ENCODE peak calls at places on chromosomes 2 and 18, in nine cellular contexts. M is AG04450; R is GM12878; A is CD4-positive, alpha-beta T cell; T is transverse colon; Y is psoas muscle; I is A549; Z is WTC11; X is upper lobe of right lung. E is an unnamed sample.

GRCh38 chr2:205511221-205511620 is 171.1 kb upstream of the NRP2 start:
- DNase-seq in M (no peak), R (no peak), A (no peak), T (no peak), Y (no peak), I (no peak), Z (no peak), X (no peak), E (no peak)

GRCh38 chr2:135709992-135710391 is 31.7 kb upstream of the UBXN4 start:
- DNase-seq in M (no peak), R (no peak), A (peak; percentile 80), T (peak; percentile 56), Y (peak; percentile 50), I (peak; percentile 32), Z (peak; percentile 62), X (no peak), E (no peak)

GRCh38 chr2:197827618-197828017 is 23.2 kb downstream of the PLCL1 start:
- DNase-seq in M (no peak), R (no peak), A (no peak), T (no peak), Y (no peak), I (no peak), Z (no peak), X (no peak), E (no peak)

GRCh38 chr18:31274915-31275314 is 43.0 kb upstream of the DSG1 start:
- DNase-seq in M (no peak), R (no peak), A (no peak), T (peak; percentile 77), Y (peak; percentile 21), I (peak; percentile 4), Z (no peak), X (peak; percentile 66), E (no peak)

GRCh38 chr2:130865401-130865800 is 28.7 kb downstream of the ARHGEF4 start:
- DNase-seq in M (no peak), R (no peak), A (no peak), T (no peak), Y (no peak), I (no peak), Z (no peak), X (peak; percentile 1), E (no peak)

GRCh38 chr2:236939751-236940229 is 145.9 kb upstream of the COPS8 start:
- DNase-seq in M (no peak), R (no peak), A (no peak), T (no peak), Y (no peak), I (no peak), Z (no peak), X (no peak), E (no peak)

GRCh38 chr2:175535631-175536030 is 354.1 kb upstream of the ATP5MC3 start:
- DNase-seq in M (no peak), R (no peak), A (no peak), T (no peak), Y (no peak), I (no peak), Z (no peak), X (no peak), E (no peak)

GRCh38 chr2:71190959-71191943 is 35.7 kb downstream of the PAIP2B start:
- DNase-seq in M (no peak), R (no peak), A (no peak), T (no peak), Y (no peak), I (no peak), Z (no peak), X (no peak), E (no peak)

GRCh38 chr2:190583507-190584337 is 49.2 kb upstream of the NEMP2 start:
- DNase-seq in M (no peak), R (peak; percentile 21), A (no peak), T (no peak), Y (peak; percentile 31), I (no peak), Z (no peak), X (no peak), E (no peak)

GRCh38 chr18:49651033-49651432 is 89.2 kb downstream of the LIPG start:
- DNase-seq in M (no peak), R (no peak), A (no peak), T (no peak), Y (no peak), I (no peak), Z (no peak), X (no peak), E (peak; percentile 57)

GRCh38 chr2:239465017-239466001 is 64.5 kb upstream of the HDAC4 start:
- DNase-seq in M (no peak), R (no peak), A (peak; percentile 29), T (peak; percentile 70), Y (peak; percentile 76), I (peak; percentile 71), Z (no peak), X (peak; percentile 90), E (peak; percentile 79)

GRCh38 chr2:23690421-23691105 is 236.4 kb downstream of the ATAD2B start:
- DNase-seq in M (no peak), R (no peak), A (no peak), T (no peak), Y (peak; percentile 13), I (no peak), Z (no peak), X (no peak), E (no peak)

GRCh38 chr18:57135705-57136104 is 11.2 kb upstream of the BOD1L2 start:
- DNase-seq in M (no peak), R (no peak), A (no peak), T (no peak), Y (no peak), I (no peak), Z (no peak), X (no peak), E (no peak)
- TF ChIP-seq CTCF in M (peak; percentile 26), R (no peak), A (no peak), T (no peak), Y (no peak), I (no peak), Z (peak; percentile 17), X (no peak), E (no peak)

GRCh38 chr2:20241973-20242726 is 17.2 kb upstream of the SDC1 start:
- DNase-seq in M (no peak), R (no peak), A (no peak), T (no peak), Y (no peak), I (peak; percentile 50), Z (peak; percentile 74), X (no peak), E (no peak)
- TF ChIP-seq CTCF in M (peak; percentile 38), R (peak; percentile 50), A (peak; percentile 21), T (peak; percentile 12), Y (peak; percentile 35), I (peak; percentile 58), Z (peak; percentile 93), X (peak; percentile 44), E (no peak)

DNA sequence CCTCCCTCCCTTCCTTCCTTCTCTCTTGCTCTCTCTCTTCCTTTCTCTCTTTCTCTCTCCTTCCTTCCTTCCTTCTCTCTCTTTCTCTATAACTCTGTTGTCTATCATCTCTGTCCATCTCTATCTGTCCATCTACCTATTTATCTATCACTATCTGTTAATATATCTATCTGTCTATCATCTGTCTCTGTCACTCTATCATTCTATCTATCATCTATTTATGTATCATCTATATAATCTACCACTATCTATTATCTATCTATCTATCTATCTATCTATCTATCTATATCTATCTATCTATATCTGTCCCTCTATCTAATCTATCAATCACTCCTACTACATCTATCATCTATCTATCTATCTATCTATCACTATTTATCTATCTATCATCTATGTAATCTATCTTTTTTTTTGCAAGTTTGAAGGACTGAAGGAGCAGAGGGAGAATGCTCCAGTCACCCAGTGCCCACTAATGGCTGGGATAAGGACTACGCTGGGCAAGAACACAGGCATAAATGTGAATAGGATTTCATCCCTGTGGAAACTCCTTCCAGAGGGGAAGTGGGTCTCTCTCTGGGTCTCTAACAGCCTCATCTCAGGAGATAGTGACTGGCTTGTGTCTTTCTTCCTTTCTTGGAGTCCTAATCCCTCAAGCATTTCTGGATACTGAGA is 427.0 kb downstream of the LPIN1 start:
- DNase-seq in M (no peak), R (no peak), A (no peak), T (no peak), Y (no peak), I (no peak), Z (no peak), X (no peak), E (no peak)
- TF ChIP-seq CTCF in M (peak; percentile 50), R (no peak), A (no peak), T (no peak), Y (no peak), I (no peak), Z (no peak), X (no peak), E (no peak)

DNA sequence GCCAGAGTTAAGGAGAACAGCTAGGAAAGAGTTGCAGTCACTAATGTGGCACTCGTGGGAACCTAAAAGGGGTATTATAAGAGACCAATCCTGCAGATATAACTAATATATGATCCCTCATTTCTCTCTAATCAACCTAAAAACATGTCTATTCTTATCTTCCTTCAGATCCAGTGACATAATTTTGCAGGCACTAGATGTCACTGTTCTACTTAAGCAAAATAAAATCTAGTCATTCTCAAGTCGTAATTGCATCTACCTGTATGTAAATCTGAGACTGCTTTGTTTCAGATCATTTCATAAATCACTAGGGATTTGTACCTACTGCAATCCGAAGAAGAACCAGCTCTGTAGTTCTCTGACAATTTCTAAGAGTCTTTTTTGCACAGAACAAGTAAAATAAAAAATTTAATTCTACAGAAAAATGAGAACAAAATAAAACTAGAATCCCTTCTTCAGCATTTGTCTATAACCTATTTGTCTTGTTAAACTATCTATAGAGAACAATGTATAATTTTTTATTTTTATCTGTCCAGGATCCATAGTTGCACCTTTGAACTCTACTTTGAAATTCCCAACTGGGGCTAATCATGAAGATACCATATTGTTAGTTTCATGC is 56.5 kb upstream of the ERBB4 start:
- DNase-seq in M (no peak), R (peak; percentile 17), A (no peak), T (no peak), Y (no peak), I (peak; percentile 1), Z (no peak), X (no peak), E (no peak)
- TF ChIP-seq CTCF in M (peak; percentile 32), R (peak; percentile 22), A (no peak), T (no peak), Y (no peak), I (peak; percentile 41), Z (no peak), X (no peak), E (no peak)